ENCODE peak calls at places on chromosomes 4 and X, in four cellular contexts. I, N, U and T are unnamed samples.

GRCh38 chr4:105234582-105234981 is 87.9 kb downstream of the TET2 start:
- DNase-seq in N (no peak), I (no peak), U (no peak), T (no peak)

GRCh38 chrX:54178100-54178940 is 4.7 kb downstream of the FAM120C start:
- DNase-seq in N (no peak), U (no peak), I (no peak), T (no peak)

GRCh38 chr4:119832731-119833233 is 204.2 kb upstream of the PDE5A start:
- DNase-seq in N (no peak), I (no peak), U (no peak), T (no peak)

GRCh38 chr4:163350672-163351071 is 7.0 kb downstream of the NPY5R start:
- DNase-seq in N (no peak), I (peak), U (no peak), T (no peak)

GRCh38 chr4:153602758-153603157 is 81.3 kb upstream of the TLR2 start:
- DNase-seq in N (no peak), I (no peak), U (no peak), T (no peak)

GRCh38 chr4:64539234-64539849 is 130.1 kb upstream of the TECRL start:
- DNase-seq in U (no peak), I (peak), N (peak), T (no peak)

GRCh38 chr4:99949999-99950912 is at the start of gene H2AZ1:
- DNase-seq in U (peak), I (peak), N (peak), T (peak)

GRCh38 chr4:55635282-55635681 is 816 bp downstream of the NMU start:
- DNase-seq in N (no peak), I (no peak), U (no peak), T (no peak)

GRCh38 chr4:101086801-101087586 is 260.3 kb downstream of the PPP3CA start:
- DNase-seq in N (no peak), U (no peak), I (no peak), T (no peak)

GRCh38 chr4:57442834-57443291 is 332.7 kb upstream of the IGFBP7 start:
- DNase-seq in N (peak), I (no peak), U (no peak), T (no peak)

GRCh38 chr4:70778888-70779422 is 57.2 kb downstream of the RUFY3 start:
- DNase-seq in I (no peak), N (no peak), U (peak), T (no peak)

GRCh38 chrX:11632732-11633131 is 33.0 kb downstream of the ARHGAP6 start:
- DNase-seq in N (no peak), U (no peak), I (no peak), T (no peak)

GRCh38 chr4:77040265-77040664 is 35.5 kb downstream of the CCNI start:
- DNase-seq in U (no peak), N (no peak), I (no peak), T (no peak)

GRCh38 chr4:6984611-6985115 is 58.5 kb upstream of the TADA2B start:
- DNase-seq in U (no peak), N (no peak), I (no peak), T (no peak)

GRCh38 chrX:140723251-140723650 is 13.7 kb downstream of the LINC00632 start:
- DNase-seq in U (no peak), I (peak), N (no peak), T (no peak)
- TF ChIP-seq CTCF in U (no peak), I (no peak), N (no peak), T (no peak)

DNA sequence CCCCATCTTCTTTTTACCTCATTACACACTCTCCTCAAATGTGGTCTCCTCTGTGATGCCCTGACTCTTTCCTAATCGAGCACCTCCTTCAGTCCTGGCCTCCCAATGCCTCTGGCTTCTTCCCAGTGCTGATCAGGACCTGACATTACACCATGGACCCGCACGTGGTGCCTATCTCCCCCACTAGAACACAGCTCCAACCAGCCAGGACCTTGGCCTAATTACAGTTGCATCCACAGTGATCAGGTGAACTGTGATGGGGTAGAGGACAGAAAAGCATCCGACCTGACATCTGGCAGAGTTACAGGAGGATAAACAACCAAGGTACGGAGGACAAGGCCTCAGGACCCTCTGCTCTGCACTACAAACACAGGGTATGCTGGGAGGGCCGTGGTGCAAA is 12.4 kb downstream of the LYAR start:
- DNase-seq in U (no peak), I (no peak), N (no peak), T (no peak)
- TF ChIP-seq CTCF in U (no peak), I (no peak), N (no peak), T (no peak)

DNA sequence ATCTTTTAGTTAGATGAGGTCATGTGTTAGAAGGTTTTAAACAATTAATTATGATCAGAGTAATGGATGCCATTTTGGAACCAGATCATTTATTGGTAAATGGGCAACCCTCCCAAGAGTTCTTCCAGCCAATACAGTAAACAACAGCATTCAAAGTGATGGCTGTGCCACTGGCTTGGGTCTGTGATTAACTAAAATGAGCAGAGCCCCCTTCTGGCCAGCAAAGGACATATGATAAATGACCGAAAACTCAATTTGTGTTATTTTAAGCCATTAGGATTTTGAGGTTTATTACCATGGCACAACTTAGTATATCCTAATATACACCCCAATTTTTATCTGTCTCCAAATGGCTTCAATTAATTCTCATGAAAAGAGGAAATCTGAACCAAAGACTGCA is 90.8 kb upstream of the NPFFR2 start:
- DNase-seq in U (no peak), N (no peak), I (no peak), T (no peak)
- TF ChIP-seq CTCF in U (no peak), N (no peak), I (peak), T (peak)

GRCh38 chr4:87657525-87657924 is 7.4 kb downstream of the DMP1 start:
- DNase-seq in I (peak), N (no peak), U (no peak), T (no peak)

GRCh38 chr4:87651941-87652340 is 1.9 kb downstream of the DMP1 start:
- DNase-seq in N (no peak), I (no peak), U (no peak), T (no peak)

GRCh38 chr4:87649980-87650379 is at the start of gene DMP1:
- DNase-seq in N (no peak), I (no peak), U (no peak), T (no peak)

GRCh38 chr4:87650938-87651337 is 858 bp downstream of the DMP1 start:
- DNase-seq in U (no peak), I (no peak), N (no peak), T (no peak)

GRCh38 chr4:87654487-87655044 is 4.5 kb downstream of the DMP1 start:
- DNase-seq in I (no peak), U (no peak), N (no peak), T (no peak)
- TF ChIP-seq CTCF in I (no peak), U (no peak), N (no peak), T (no peak)

DNA sequence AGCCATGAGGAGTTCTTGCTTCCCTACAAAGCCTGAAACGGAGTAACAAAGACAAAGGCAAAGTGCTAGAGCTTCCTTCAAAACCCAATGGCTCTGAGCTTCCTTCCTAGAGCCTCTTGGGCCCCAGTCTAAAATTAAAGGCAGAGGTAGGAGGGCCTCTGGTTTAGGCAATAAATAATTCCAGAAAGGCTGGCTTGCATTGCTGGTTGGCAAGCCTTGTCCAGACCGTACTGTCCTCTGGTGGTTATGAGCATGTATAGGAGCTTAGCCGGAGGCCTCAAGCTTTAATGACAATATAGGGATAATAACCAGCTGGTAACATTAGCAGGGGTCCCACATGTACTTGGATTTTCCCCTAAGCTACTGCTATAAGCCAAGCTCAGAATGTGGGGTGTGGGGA is 237.3 kb downstream of the AR start:
- DNase-seq in I (no peak), N (no peak), U (no peak), T (no peak)
- TF ChIP-seq CTCF in I (no peak), N (no peak), U (no peak), T (no peak)

GRCh38 chr4:81473086-81473396 is 1.3 kb upstream of the RASGEF1B start:
- DNase-seq in U (no peak), I (no peak), N (no peak), T (no peak)
- TF ChIP-seq CTCF in U (no peak), I (no peak), N (no peak), T (no peak)